ENCODE peak calls at places on chromosomes 7 and 10, in four cellular contexts. H, C, I and X are unnamed samples.

GRCh38 chr7:113775401-113775800 is 143.4 kb downstream of the PPP1R3A start:
- DNase-seq in H (no peak), C (no peak), I (no peak), X (no peak)

GRCh38 chr10:30384791-30385201 is 35.7 kb upstream of the MTPAP start:
- DNase-seq in H (no peak), C (peak), I (peak), X (peak)

GRCh38 chr7:149872419-149873073 is 1.2 kb upstream of the ATP6V0E2 start:
- DNase-seq in H (no peak), C (peak), I (peak), X (peak)

GRCh38 chr7:131605280-131605878 is 49.0 kb upstream of the PODXL start:
- DNase-seq in H (no peak), C (no peak), I (no peak), X (peak)

GRCh38 chr10:132716691-132717490 is 69.1 kb downstream of the NKX6-2 start:
- DNase-seq in H (no peak), C (no peak), I (no peak), X (no peak)

GRCh38 chr7:82528577-82529305 is 85.2 kb upstream of the CACNA2D1 start:
- DNase-seq in H (no peak), C (no peak), I (no peak), X (no peak)

GRCh38 chr7:15555385-15555859 is 6.4 kb downstream of the AGMO start:
- DNase-seq in H (no peak), C (peak), I (no peak), X (no peak)

GRCh38 chr7:156058248-156058647 is 246.0 kb upstream of the SHH start:
- DNase-seq in H (no peak), C (no peak), I (no peak), X (no peak)

GRCh38 chr7:140059288-140060242 is 3.2 kb downstream of the PARP12 start:
- DNase-seq in H (no peak), C (peak), I (no peak), X (no peak)

GRCh38 chr10:69716711-69717560 is 84.8 kb upstream of the COL13A1 start:
- DNase-seq in H (no peak), C (peak), I (peak), X (peak)

GRCh38 chr10:74177140-74177677 is 26.2 kb downstream of the ADK start:
- DNase-seq in H (no peak), C (peak), I (peak), X (no peak)

GRCh38 chr10:485776-486572 is 203.5 kb downstream of the DIP2C start:
- DNase-seq in H (no peak), C (no peak), I (no peak), X (no peak)

GRCh38 chr7:31073486-31074383 is 21.6 kb downstream of the ADCYAP1R1 start:
- DNase-seq in H (no peak), C (no peak), I (no peak), X (no peak)

GRCh38 chr7:37920619-37921339 is at the start of gene EPDR1:
- DNase-seq in H (no peak), C (peak), I (no peak), X (peak)

GRCh38 chr10:64344211-64344610 is 823.0 kb downstream of the REEP3 start:
- DNase-seq in H (no peak), C (no peak), I (no peak), X (no peak)

GRCh38 chr7:97407106-97407505 is 289.6 kb downstream of the SDHAF3 start:
- DNase-seq in H (no peak), C (no peak), I (no peak), X (no peak)

GRCh38 chr7:122307228-122307619 is 2.7 kb upstream of the FEZF1 start:
- DNase-seq in H (no peak), C (no peak), I (no peak), X (peak)

GRCh38 chr10:129839285-129840195 is 124.5 kb downstream of the EBF3 start:
- DNase-seq in H (no peak), C (no peak), I (no peak), X (no peak)

GRCh38 chr7:73436031-73436929 is 2.7 kb downstream of the FZD9 start:
- DNase-seq in H (no peak), C (peak), I (no peak), X (no peak)

GRCh38 chr10:21315321-21316220 is 209.9 kb downstream of the SKIDA1 start:
- DNase-seq in H (no peak), C (peak), I (no peak), X (peak)

GRCh38 chr10:43206391-43207235 is 60.3 kb downstream of the RASGEF1A start:
- DNase-seq in H (no peak), C (no peak), I (no peak), X (peak)

GRCh38 chr7:119630570-119630969 is 642.4 kb upstream of the KCND2 start:
- DNase-seq in H (no peak), C (no peak), I (no peak), X (no peak)

GRCh38 chr10:83012866-83013265 is 1126.4 kb upstream of the GHITM start:
- DNase-seq in H (no peak), C (no peak), I (no peak), X (no peak)

GRCh38 chr7:50276446-50276845 is 28.1 kb upstream of the IKZF1 start:
- DNase-seq in H (no peak), C (no peak), I (no peak), X (no peak)

DNA sequence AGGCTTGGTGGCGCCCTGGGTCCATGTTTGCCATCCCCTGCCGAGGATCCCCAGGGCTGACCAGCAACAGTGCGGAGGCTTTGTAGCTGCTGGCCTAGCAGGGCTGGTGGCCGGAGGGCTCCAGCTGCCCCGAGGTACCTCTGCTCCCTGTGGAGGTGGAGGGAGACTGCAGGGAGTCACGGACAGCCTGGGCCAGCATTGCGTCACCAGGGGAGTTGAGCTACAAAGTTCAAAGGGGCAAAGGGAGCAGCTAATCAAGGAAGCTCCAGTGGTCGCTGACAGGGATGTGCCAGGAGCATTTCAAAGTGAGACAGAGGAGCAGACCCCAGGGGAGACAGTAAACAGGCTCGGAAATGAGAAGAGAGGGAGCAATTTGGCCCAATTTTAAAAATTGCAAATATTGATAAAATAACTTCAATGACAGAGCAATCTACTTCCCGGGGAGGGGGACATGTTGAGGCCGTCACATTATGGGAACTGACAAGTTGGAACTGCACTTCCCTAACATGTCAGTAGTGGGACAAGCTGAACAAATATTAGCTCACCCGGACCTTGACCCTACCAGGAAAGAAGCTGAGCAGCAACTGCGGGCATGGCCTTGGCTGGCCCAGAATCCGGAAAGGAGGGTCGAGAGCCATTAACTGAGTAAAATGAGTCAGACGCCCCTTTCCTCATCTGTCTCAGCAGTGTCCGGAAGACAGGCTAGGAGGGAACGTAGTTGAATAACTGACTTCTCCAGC is 39.4 kb downstream of the BTBD16 start:
- DNase-seq in H (no peak), C (peak), I (no peak), X (no peak)
- TF ChIP-seq CBFB in H (no peak), C (no peak), I (no peak), X (no peak)

GRCh38 chr10:6221971-6222751 is 19.4 kb downstream of the PFKFB3 start:
- DNase-seq in H (no peak), C (peak), I (no peak), X (no peak)

GRCh38 chr10:6221192-6221940 is 18.6 kb downstream of the PFKFB3 start:
- DNase-seq in H (no peak), C (no peak), I (no peak), X (no peak)

GRCh38 chr10:6218692-6219493 is 16.2 kb downstream of the PFKFB3 start:
- DNase-seq in H (no peak), C (no peak), I (no peak), X (no peak)

GRCh38 chr10:6219494-6219836 is 16.7 kb downstream of the PFKFB3 start:
- DNase-seq in H (no peak), C (no peak), I (no peak), X (no peak)

DNA sequence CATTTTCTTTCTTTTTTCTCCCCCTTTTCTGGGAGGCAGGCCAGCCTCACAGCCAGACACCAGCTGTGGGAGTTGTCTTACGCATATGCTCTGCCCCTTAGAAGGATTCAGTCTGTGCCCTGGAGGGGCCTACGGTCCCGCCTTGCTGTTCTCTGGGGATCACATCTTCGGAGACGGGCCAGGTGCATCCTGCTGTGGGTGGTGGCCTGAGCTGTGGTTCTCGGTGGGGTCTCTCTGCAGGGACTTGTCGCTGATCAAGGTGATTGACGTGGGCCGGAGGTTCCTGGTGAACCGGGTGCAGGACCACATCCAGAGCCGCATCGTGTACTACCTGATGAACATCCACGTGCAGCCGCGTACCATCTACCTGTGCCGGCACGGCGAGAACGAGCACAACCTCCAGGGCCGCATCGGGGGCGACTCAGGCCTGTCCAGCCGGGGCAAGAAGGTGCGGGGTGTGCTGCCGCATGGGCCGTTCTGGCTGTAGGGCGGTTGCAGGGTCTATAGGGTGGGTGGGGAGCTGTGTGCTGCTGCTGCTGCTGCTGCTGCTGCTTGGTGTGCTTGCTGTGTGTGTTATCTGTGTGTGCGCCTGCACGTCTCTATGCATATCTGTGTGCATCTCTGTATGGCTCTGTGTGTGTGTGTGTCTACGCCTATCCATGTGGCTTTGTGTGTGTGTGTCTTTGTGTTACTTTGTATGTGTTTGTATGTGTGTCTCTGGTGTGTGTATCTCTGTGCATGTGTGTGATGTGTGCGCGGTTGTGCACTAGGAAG is 17.9 kb downstream of the PFKFB3 start:
- DNase-seq in H (no peak), C (no peak), I (no peak), X (no peak)
- TF ChIP-seq CBFB in H (no peak), C (no peak), I (no peak), X (no peak)

GRCh38 chr7:76206633-76207032 is 4.9 kb downstream of the SRRM3 start:
- DNase-seq in H (no peak), C (no peak), I (no peak), X (no peak)
- TF ChIP-seq CBFB in H (no peak), C (no peak), I (no peak), X (no peak)

GRCh38 chr10:126674741-126675515 is 4.4 kb upstream of the C10orf90 start:
- DNase-seq in H (no peak), C (no peak), I (no peak), X (no peak)
- TF ChIP-seq CBFB in H (no peak), C (no peak), I (no peak), X (no peak)

GRCh38 chr10:11616021-11616420 is 4.6 kb upstream of the USP6NL start:
- DNase-seq in H (no peak), C (no peak), I (no peak), X (no peak)

GRCh38 chr10:11617233-11617632 is 5.8 kb upstream of the USP6NL start:
- DNase-seq in H (no peak), C (no peak), I (no peak), X (no peak)

GRCh38 chr10:11612004-11613001 is 853 bp upstream of the USP6NL start:
- DNase-seq in H (no peak), C (no peak), I (no peak), X (no peak)

GRCh38 chr10:11611248-11612003 is at the start of gene USP6NL:
- DNase-seq in H (no peak), C (peak), I (peak), X (peak)

DNA sequence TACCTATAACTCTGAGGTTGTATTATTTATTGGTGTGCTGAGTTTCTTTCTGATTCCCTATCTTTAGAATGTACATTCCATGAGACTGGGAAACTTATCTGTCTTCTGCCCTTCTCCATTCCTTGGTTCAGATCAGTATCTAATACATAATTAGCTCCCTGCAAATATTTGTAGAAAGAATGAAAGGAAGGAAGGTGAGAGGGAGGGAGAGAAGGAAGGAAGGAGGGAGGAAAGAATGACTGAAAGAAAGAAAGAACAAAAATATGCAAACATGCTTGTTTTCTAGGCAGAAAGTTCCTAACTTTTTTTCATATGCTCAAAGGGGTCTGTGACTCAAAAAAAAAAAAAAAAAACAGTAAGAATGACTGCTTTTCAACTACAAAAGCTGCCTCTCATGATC is 3.9 kb upstream of the USP6NL start:
- DNase-seq in H (no peak), C (no peak), I (no peak), X (no peak)
- TF ChIP-seq CBFB in H (no peak), C (no peak), I (no peak), X (no peak)

DNA sequence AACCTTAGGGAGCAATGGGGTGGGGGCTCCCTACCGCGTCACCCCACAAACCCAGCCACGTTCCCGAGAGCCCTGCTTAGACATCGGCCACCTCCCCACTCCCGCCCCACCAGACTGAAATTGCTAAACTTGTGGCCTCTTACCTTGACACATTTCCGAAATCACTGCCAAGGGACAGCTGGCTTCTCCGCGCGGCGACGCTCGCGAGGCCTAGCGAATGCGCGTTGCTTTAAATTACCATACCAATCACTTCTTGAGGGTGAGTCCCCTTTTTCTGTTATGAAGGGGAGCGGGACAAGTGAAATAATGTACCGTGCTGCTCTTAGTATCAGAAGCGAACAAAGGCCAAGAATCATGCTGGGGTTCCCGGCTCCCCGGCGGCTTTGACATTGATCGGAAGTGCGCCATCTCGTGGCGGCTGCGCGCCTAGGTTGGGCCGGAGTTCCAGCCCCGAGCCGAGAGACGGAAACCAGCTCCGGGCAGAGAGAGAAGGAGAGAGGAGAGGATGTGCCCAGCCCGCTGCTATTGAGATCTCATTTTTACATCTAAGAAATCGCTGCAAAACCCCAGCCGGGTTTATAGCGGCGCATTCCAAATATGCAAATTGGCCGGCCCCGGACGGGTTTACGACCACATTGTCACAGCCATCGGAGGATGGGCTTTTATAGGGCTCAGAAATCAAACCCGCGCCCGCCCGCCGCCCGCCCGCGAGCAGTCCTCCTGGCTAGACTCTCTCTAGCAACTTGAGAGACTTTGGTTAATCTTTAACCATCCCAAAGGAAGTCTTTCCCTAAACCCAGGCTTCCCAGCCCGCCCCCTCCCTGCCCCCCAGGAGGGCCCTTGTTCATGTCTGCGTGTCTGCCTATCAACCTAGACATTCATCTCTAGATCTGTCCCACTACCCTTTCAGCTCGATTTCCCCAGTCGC is 5.3 kb downstream of the HOXA11 start:
- DNase-seq in H (no peak), C (peak), I (peak), X (peak)
- TF ChIP-seq CBFB in H (no peak), C (no peak), I (no peak), X (no peak)

GRCh38 chr7:21603477-21603876 is 60.6 kb downstream of the DNAH11 start:
- DNase-seq in H (no peak), C (no peak), I (no peak), X (no peak)
- TF ChIP-seq CBFB in H (no peak), C (no peak), I (no peak), X (no peak)

GRCh38 chr10:88008866-88009470 is 145.5 kb downstream of the PTEN start:
- DNase-seq in H (no peak), C (no peak), I (no peak), X (no peak)
- TF ChIP-seq CBFB in H (no peak), C (no peak), I (no peak), X (no peak)

GRCh38 chr10:119292968-119293367 is 85.6 kb downstream of the GRK5 start:
- DNase-seq in H (no peak), C (no peak), I (no peak), X (no peak)

GRCh38 chr10:119291223-119291900 is 84.0 kb downstream of the GRK5 start:
- DNase-seq in H (no peak), C (no peak), I (no peak), X (no peak)

GRCh38 chr10:119289227-119289925 is 82.0 kb downstream of the GRK5 start:
- DNase-seq in H (no peak), C (no peak), I (no peak), X (no peak)

GRCh38 chr10:119288574-119289001 is 81.2 kb downstream of the GRK5 start:
- DNase-seq in H (no peak), C (no peak), I (no peak), X (no peak)

DNA sequence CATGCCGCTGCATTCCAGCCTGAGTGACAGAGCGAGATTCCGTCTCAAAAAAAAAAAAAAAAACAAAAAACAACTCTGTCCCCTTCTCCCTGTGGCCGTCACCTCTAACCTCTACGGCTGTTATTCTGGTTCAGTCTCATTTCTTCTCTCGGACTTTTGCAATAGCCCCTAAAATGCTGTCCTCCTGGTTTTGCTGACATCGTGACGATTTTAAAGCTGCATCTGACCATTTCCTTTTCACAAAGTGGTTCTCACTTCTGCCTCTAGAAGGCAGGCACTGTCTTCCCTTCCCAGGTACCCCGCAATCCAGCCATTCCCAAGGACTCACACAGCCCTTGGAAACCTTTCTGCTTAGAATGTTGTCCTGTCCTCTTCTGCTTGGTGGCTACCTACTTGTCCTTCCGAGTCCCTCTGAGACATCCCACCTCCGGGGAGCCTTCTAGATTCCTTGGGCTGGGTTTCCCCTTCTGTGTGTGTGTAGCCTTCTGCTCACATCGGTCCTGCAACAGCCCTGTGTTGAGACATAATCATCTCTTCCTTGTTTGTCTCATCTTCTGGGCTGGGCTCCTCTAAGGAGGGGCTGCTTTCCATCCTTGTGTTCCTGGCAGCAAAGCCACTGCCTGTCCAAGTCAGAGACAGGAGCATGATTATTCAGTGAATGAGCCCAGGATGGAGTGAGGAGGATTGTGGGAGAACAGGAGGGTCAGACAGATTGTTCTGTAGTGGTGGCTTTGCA is 83.1 kb downstream of the GRK5 start:
- DNase-seq in H (no peak), C (no peak), I (no peak), X (no peak)
- TF ChIP-seq CBFB in H (no peak), C (no peak), I (no peak), X (no peak)

DNA sequence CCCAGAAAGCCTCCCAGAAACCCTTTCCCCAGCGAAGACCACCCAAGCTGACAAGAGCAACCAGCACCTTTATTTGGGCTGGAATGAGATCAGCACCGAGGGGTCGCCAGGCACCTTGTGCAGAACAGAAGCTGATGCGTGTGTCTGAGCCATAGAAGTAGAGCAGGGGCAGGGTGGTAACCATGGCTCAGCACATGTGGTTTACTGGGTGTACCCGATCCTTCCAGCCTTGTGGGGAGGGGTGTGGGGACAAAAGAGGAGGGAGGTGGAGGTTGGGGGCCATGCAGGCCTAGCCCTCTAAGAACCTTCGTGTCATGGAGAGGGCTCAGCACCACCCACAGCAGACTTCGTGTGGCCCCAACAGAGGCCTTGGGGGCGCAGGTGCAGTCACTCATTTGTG is 84.0 kb upstream of the GTF2I start:
- DNase-seq in H (no peak), C (no peak), I (peak), X (no peak)
- TF ChIP-seq CBFB in H (no peak), C (no peak), I (no peak), X (no peak)